ENCODE peak calls at places on chromosomes 7 and 10, in four cellular contexts. F is heart right ventricle, V is RWPE2, J is choroid plexus epithelial cell. K is an unnamed sample.
A peak's percentile ranks its signal among the peaks of the same experiment; 100 is the strongest.

GRCh38 chr10:69614130-69614529 is 15.9 kb upstream of the FAM241B start:
- DNase-seq in F (no peak), J (no peak), V (no peak), K (no peak)

GRCh38 chr10:131547129-131547799 is 235.7 kb upstream of the TCERG1L start:
- DNase-seq in V (no peak), J (no peak), F (no peak), K (no peak)

GRCh38 chr7:140079121-140079536 is 16.4 kb upstream of the PARP12 start:
- DNase-seq in F (no peak), V (no peak), J (peak; percentile 48), K (no peak)

GRCh38 chr7:4665661-4666060 is 16.4 kb upstream of the FOXK1 start:
- DNase-seq in F (no peak), V (no peak), J (peak; percentile 96), K (no peak)

GRCh38 chr7:126776506-126776905 is 476.2 kb downstream of the GRM8 start:
- DNase-seq in V (no peak), J (no peak), F (no peak), K (no peak)

GRCh38 chr7:140918236-140918635 is 6.5 kb downstream of the BRAF start:
- DNase-seq in F (no peak), J (no peak), V (no peak), K (no peak)

GRCh38 chr7:148286150-148286549 is 304.4 kb upstream of the C7orf33 start:
- DNase-seq in V (no peak), F (no peak), J (peak; percentile 15), K (no peak)

GRCh38 chr10:124231188-124232135 is 138.1 kb upstream of the CHST15 start:
- DNase-seq in V (no peak), F (no peak), J (no peak), K (no peak)

GRCh38 chr7:32957326-32958045 is at the start of gene FKBP9:
- DNase-seq in F (peak; percentile 84), V (peak; percentile 76), J (peak; percentile 80), K (peak; percentile 96)

GRCh38 chr10:103616705-103617361 is 123.3 kb downstream of the NEURL1 start:
- DNase-seq in V (no peak), J (peak; percentile 97), F (peak; percentile 50), K (no peak)

GRCh38 chr7:116339564-116339963 is 129.2 kb downstream of the TES start:
- DNase-seq in J (peak; percentile 26), F (no peak), V (no peak), K (no peak)

GRCh38 chr7:23394828-23395227 is 75.5 kb downstream of the IGF2BP3 start:
- DNase-seq in J (no peak), V (no peak), F (no peak), K (no peak)

GRCh38 chr7:56051339-56052191 is at the start of the genes CCT6A and PSPH:
- DNase-seq in V (peak; percentile 97), F (peak; percentile 98), J (peak; percentile 99), K (peak; percentile 99)

GRCh38 chr7:27782849-27783248 is 42.9 kb downstream of the TAX1BP1 start:
- DNase-seq in V (no peak), J (no peak), F (no peak), K (no peak)

GRCh38 chr7:20327047-20327446 is 3.7 kb upstream of the ITGB8 start:
- DNase-seq in V (no peak), J (peak; percentile 70), F (no peak), K (no peak)

GRCh38 chr10:69659286-69660027 is 29.4 kb downstream of the FAM241B start:
- DNase-seq in J (no peak), F (no peak), V (no peak), K (peak; percentile 49)

GRCh38 chr7:128263420-128263819 is 22.3 kb downstream of the LEP start:
- DNase-seq in J (no peak), F (no peak), V (no peak), K (no peak)

GRCh38 chr10:132540456-132540855 is 2.9 kb downstream of the INPP5A start:
- DNase-seq in J (peak; percentile 51), V (peak; percentile 41), F (no peak), K (peak; percentile 68)

GRCh38 chr7:75565129-75565528 is 73.0 kb downstream of the SPDYE5 start:
- DNase-seq in J (peak; percentile 96), F (peak; percentile 72), V (peak; percentile 78), K (no peak)

GRCh38 chr7:131212114-131212513 is 115.6 kb upstream of the MKLN1 start:
- DNase-seq in F (no peak), V (no peak), J (peak; percentile 52), K (no peak)

GRCh38 chr10:101189461-101190401 is 39.5 kb downstream of the LBX1 start:
- DNase-seq in J (no peak), F (no peak), V (no peak), K (no peak)

GRCh38 chr7:81234896-81235295 is 316.0 kb upstream of the SEMA3C start:
- DNase-seq in F (no peak), V (no peak), J (peak; percentile 77), K (no peak)

GRCh38 chr10:23516530-23516929 is 77.7 kb downstream of the OTUD1 start:
- DNase-seq in F (no peak), J (peak; percentile 67), V (no peak), K (no peak)

GRCh38 chr10:117004627-117005453 is at the start of gene SHTN1:
- DNase-seq in J (peak; percentile 54), V (peak; percentile 84), F (peak; percentile 49), K (no peak)

GRCh38 chr10:119327096-119327745 is 119.8 kb downstream of the GRK5 start:
- DNase-seq in F (no peak), V (no peak), J (no peak), K (no peak)

DNA sequence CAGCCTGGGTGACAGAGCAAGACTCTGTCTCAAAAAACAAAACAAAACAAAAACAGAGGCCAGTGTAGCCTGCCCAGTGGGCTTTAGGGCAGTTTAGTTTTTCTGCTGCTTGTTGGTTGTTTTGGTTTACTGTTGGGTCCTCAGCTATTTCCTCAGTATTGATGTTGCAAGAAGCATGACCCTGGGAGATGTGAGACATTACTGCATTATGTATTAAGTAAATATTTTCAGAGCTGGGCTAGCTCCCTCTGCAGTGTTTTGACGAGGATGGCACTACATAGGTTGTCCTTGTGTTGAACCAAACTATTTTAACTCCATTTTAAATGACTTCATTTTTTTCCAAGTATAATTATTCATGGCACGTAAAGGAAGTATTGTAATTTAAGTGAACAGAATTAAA is 4.8 kb downstream of the AKAP9 start:
- DNase-seq in J (peak; percentile 92), V (no peak), F (no peak), K (no peak)
- TF ChIP-seq CTCF in J (peak; percentile 58), V (peak; percentile 25), F (no peak), K (peak; percentile 63)

GRCh38 chr10:26221571-26221970 is 5.0 kb downstream of the GAD2 start:
- DNase-seq in F (no peak), J (no peak), V (no peak), K (no peak)
- TF ChIP-seq CTCF in F (no peak), J (no peak), V (no peak), K (no peak)

GRCh38 chr10:129786216-129786615 is 177.9 kb downstream of the EBF3 start:
- DNase-seq in J (no peak), F (no peak), V (no peak), K (no peak)
- TF ChIP-seq CTCF in J (no peak), F (no peak), V (no peak), K (no peak)

GRCh38 chr7:18357691-18358090 is 137.9 kb upstream of the HDAC9 start:
- DNase-seq in J (peak; percentile 39), F (no peak), V (no peak), K (no peak)
- TF ChIP-seq CTCF in J (peak; percentile 41), F (no peak), V (peak; percentile 26), K (peak; percentile 61)

GRCh38 chr10:32265756-32266155 is 81.2 kb downstream of the EPC1 start:
- DNase-seq in J (no peak), V (no peak), F (no peak), K (no peak)

GRCh38 chr10:32266566-32266965 is 80.4 kb downstream of the EPC1 start:
- DNase-seq in V (no peak), J (no peak), F (no peak), K (no peak)

GRCh38 chr10:32259551-32259950 is 87.4 kb downstream of the EPC1 start:
- DNase-seq in V (no peak), J (no peak), F (no peak), K (no peak)

GRCh38 chr10:32266979-32267378 is 80.0 kb downstream of the EPC1 start:
- DNase-seq in V (no peak), F (no peak), J (no peak), K (no peak)

DNA sequence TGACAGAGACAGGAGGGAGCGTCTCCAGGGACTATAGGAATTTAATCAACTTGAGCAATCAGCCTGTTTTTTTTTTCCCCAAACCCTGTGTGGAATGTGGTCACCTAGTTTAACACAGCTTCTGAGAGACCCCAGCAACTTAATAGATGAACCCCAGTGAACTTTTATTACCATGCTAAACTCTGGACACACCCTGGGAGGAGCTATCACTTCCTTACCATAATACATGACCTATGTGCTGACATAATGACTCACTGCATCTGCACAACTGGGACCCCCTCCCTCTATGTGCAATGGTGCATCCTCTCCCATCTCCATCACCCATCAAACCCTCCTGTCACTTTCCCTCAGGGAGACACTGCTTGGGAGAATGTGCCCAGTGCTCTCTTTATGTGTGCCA is 83.7 kb downstream of the EPC1 start:
- DNase-seq in F (no peak), J (no peak), V (no peak), K (no peak)
- TF ChIP-seq CTCF in F (no peak), J (no peak), V (no peak), K (no peak)

K was measured in chondrocyte.